ENCODE peak calls at places on chromosomes 12 and 14, in six cellular contexts. One of them, this sample, is unnamed.

GRCh38 chr14:101192661-101193000 is 289.1 kb upstream of the RTL1 start:
- DNase-seq in BE2C: no peak
- DNase-seq in coronary artery: no peak
- DNase-seq in astrocyte of the cerebellum: no peak
- DNase-seq in cardiac fibroblast: no peak
- DNase-seq in tibial artery: no peak
- DNase-seq in this sample: no peak

GRCh38 chr12:45407188-45407850 is 191.4 kb downstream of the ANO6 start:
- DNase-seq in BE2C: no peak
- DNase-seq in coronary artery: no peak
- DNase-seq in astrocyte of the cerebellum: no peak
- DNase-seq in cardiac fibroblast: peak
- DNase-seq in tibial artery: no peak
- DNase-seq in this sample: no peak

GRCh38 chr12:64389154-64389553 is 1.4 kb downstream of the C12orf56 start:
- DNase-seq in BE2C: no peak
- DNase-seq in coronary artery: no peak
- DNase-seq in astrocyte of the cerebellum: no peak
- DNase-seq in cardiac fibroblast: no peak
- DNase-seq in tibial artery: no peak
- DNase-seq in this sample: no peak

GRCh38 chr14:71321556-71322315 is 414.5 kb downstream of the PCNX1 start:
- DNase-seq in BE2C: no peak
- DNase-seq in coronary artery: no peak
- DNase-seq in astrocyte of the cerebellum: peak
- DNase-seq in cardiac fibroblast: peak
- DNase-seq in tibial artery: no peak
- DNase-seq in this sample: no peak

GRCh38 chr12:95443458-95443857 is 30.5 kb upstream of the METAP2 start:
- DNase-seq in BE2C: no peak
- DNase-seq in coronary artery: no peak
- DNase-seq in astrocyte of the cerebellum: no peak
- DNase-seq in cardiac fibroblast: no peak
- DNase-seq in tibial artery: no peak
- DNase-seq in this sample: no peak

GRCh38 chr12:46774011-46774633 is 51.7 kb downstream of the SLC38A4 start:
- DNase-seq in BE2C: no peak
- DNase-seq in coronary artery: no peak
- DNase-seq in astrocyte of the cerebellum: no peak
- DNase-seq in cardiac fibroblast: peak
- DNase-seq in tibial artery: no peak
- DNase-seq in this sample: no peak

GRCh38 chr14:99042376-99043257 is 229.4 kb downstream of the BCL11B start:
- DNase-seq in BE2C: no peak
- DNase-seq in coronary artery: peak
- DNase-seq in astrocyte of the cerebellum: no peak
- DNase-seq in cardiac fibroblast: no peak
- DNase-seq in tibial artery: no peak
- DNase-seq in this sample: no peak

GRCh38 chr14:98507269-98507668 is 764.7 kb downstream of the BCL11B start:
- DNase-seq in BE2C: no peak
- DNase-seq in coronary artery: no peak
- DNase-seq in astrocyte of the cerebellum: no peak
- DNase-seq in cardiac fibroblast: no peak
- DNase-seq in tibial artery: no peak
- DNase-seq in this sample: no peak

GRCh38 chr12:101207086-101207780 is 2.8 kb downstream of the SLC5A8 start:
- DNase-seq in BE2C: no peak
- DNase-seq in coronary artery: no peak
- DNase-seq in astrocyte of the cerebellum: no peak
- DNase-seq in cardiac fibroblast: no peak
- DNase-seq in tibial artery: no peak
- DNase-seq in this sample: no peak

GRCh38 chr12:51548241-51548640 is 42.8 kb upstream of the SCN8A start:
- DNase-seq in BE2C: no peak
- DNase-seq in coronary artery: no peak
- DNase-seq in astrocyte of the cerebellum: no peak
- DNase-seq in cardiac fibroblast: no peak
- DNase-seq in tibial artery: no peak
- DNase-seq in this sample: no peak

GRCh38 chr14:69612014-69612758 is 790 bp downstream of the SUSD6 start:
- DNase-seq in BE2C: peak
- DNase-seq in coronary artery: no peak
- DNase-seq in astrocyte of the cerebellum: no peak
- DNase-seq in cardiac fibroblast: peak
- DNase-seq in tibial artery: no peak
- DNase-seq in this sample: peak

GRCh38 chr12:69951108-69951507 is 126.1 kb downstream of the MYRFL start:
- DNase-seq in BE2C: no peak
- DNase-seq in coronary artery: no peak
- DNase-seq in astrocyte of the cerebellum: no peak
- DNase-seq in cardiac fibroblast: no peak
- DNase-seq in tibial artery: no peak
- DNase-seq in this sample: no peak

GRCh38 chr14:69226736-69227135 is 33.2 kb upstream of the GALNT16 start:
- DNase-seq in BE2C: no peak
- DNase-seq in coronary artery: no peak
- DNase-seq in astrocyte of the cerebellum: no peak
- DNase-seq in cardiac fibroblast: peak
- DNase-seq in tibial artery: no peak
- DNase-seq in this sample: no peak

GRCh38 chr12:67916266-67916970 is 72.8 kb upstream of the IFNG-AS1 start:
- DNase-seq in BE2C: no peak
- DNase-seq in coronary artery: no peak
- DNase-seq in astrocyte of the cerebellum: no peak
- DNase-seq in cardiac fibroblast: peak
- DNase-seq in tibial artery: no peak
- DNase-seq in this sample: no peak

GRCh38 chr12:81231574-81232368 is 153.9 kb downstream of the ACSS3 start:
- DNase-seq in BE2C: no peak
- DNase-seq in coronary artery: no peak
- DNase-seq in astrocyte of the cerebellum: no peak
- DNase-seq in cardiac fibroblast: no peak
- DNase-seq in tibial artery: no peak
- DNase-seq in this sample: no peak

GRCh38 chr14:23895480-23895879 is 58.1 kb upstream of the DHRS4 start:
- DNase-seq in BE2C: no peak
- DNase-seq in coronary artery: no peak
- DNase-seq in astrocyte of the cerebellum: no peak
- DNase-seq in cardiac fibroblast: peak
- DNase-seq in tibial artery: no peak
- DNase-seq in this sample: no peak

GRCh38 chr14:58280954-58281787 is 17.2 kb upstream of the ARID4A start:
- DNase-seq in BE2C: peak
- DNase-seq in coronary artery: no peak
- DNase-seq in astrocyte of the cerebellum: peak
- DNase-seq in cardiac fibroblast: peak
- DNase-seq in tibial artery: no peak
- DNase-seq in this sample: no peak

GRCh38 chr14:105255021-105255507 is 6.7 kb downstream of the BTBD6 start:
- DNase-seq in BE2C: no peak
- DNase-seq in coronary artery: no peak
- DNase-seq in astrocyte of the cerebellum: no peak
- DNase-seq in cardiac fibroblast: peak
- DNase-seq in tibial artery: peak
- DNase-seq in this sample: peak

GRCh38 chr12:96902076-96902475 is 5.0 kb upstream of the NEDD1 start:
- DNase-seq in BE2C: no peak
- DNase-seq in coronary artery: no peak
- DNase-seq in astrocyte of the cerebellum: no peak
- DNase-seq in cardiac fibroblast: peak
- DNase-seq in tibial artery: no peak
- DNase-seq in this sample: no peak

GRCh38 chr14:75182820-75183219 is 6.4 kb upstream of the TMED10 start:
- DNase-seq in BE2C: no peak
- DNase-seq in coronary artery: no peak
- DNase-seq in astrocyte of the cerebellum: no peak
- DNase-seq in cardiac fibroblast: peak
- DNase-seq in tibial artery: no peak
- DNase-seq in this sample: no peak

GRCh38 chr14:100417466-100417865 is 94.3 kb downstream of the SLC25A47 start:
- DNase-seq in BE2C: peak
- DNase-seq in coronary artery: no peak
- DNase-seq in astrocyte of the cerebellum: peak
- DNase-seq in cardiac fibroblast: peak
- DNase-seq in tibial artery: no peak
- DNase-seq in this sample: peak

GRCh38 chr12:102917026-102917787 is at the start of gene PAH:
- DNase-seq in BE2C: no peak
- DNase-seq in coronary artery: no peak
- DNase-seq in astrocyte of the cerebellum: no peak
- DNase-seq in cardiac fibroblast: no peak
- DNase-seq in tibial artery: no peak
- DNase-seq in this sample: no peak

DNA sequence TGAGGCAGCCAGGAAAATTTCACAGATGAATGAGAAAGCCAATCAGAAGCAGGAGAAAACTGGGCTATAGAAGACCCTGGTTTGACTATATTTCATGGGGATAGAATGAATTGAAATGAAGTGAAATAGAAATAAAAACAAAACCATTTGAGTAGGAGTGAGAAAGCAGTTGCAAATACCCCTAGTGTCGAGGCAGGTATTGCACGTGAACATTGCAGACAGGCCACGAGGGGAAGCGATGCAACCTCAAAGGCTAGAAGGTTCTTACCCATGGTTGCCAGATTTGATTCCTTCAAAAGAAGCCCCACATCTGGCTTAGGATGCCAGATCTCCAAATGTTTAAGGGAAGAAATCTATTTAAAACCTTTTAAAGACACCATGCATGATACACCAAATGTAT is 648.9 kb downstream of the VRK1 start:
- DNase-seq in BE2C: no peak
- DNase-seq in coronary artery: no peak
- DNase-seq in astrocyte of the cerebellum: no peak
- DNase-seq in cardiac fibroblast: no peak
- DNase-seq in tibial artery: no peak
- DNase-seq in this sample: no peak
- TF ChIP-seq CTCF in BE2C: no peak
- TF ChIP-seq CTCF in coronary artery: no peak
- TF ChIP-seq CTCF in astrocyte of the cerebellum: no peak
- TF ChIP-seq CTCF in cardiac fibroblast: no peak
- TF ChIP-seq CTCF in tibial artery: no peak
- TF ChIP-seq CTCF in this sample: no peak

GRCh38 chr12:14995583-14996425 is 23.0 kb downstream of the PDE6H start:
- DNase-seq in BE2C: no peak
- DNase-seq in coronary artery: no peak
- DNase-seq in astrocyte of the cerebellum: peak
- DNase-seq in cardiac fibroblast: peak
- DNase-seq in tibial artery: no peak
- DNase-seq in this sample: no peak

GRCh38 chr12:15000575-15000974 is 27.7 kb downstream of the PDE6H start:
- DNase-seq in BE2C: no peak
- DNase-seq in coronary artery: no peak
- DNase-seq in astrocyte of the cerebellum: no peak
- DNase-seq in cardiac fibroblast: no peak
- DNase-seq in tibial artery: no peak
- DNase-seq in this sample: no peak

GRCh38 chr12:14999421-15000047 is 26.7 kb downstream of the PDE6H start:
- DNase-seq in BE2C: no peak
- DNase-seq in coronary artery: no peak
- DNase-seq in astrocyte of the cerebellum: peak
- DNase-seq in cardiac fibroblast: peak
- DNase-seq in tibial artery: no peak
- DNase-seq in this sample: no peak

GRCh38 chr12:14998941-14999340 is 26.1 kb downstream of the PDE6H start:
- DNase-seq in BE2C: no peak
- DNase-seq in coronary artery: no peak
- DNase-seq in astrocyte of the cerebellum: no peak
- DNase-seq in cardiac fibroblast: no peak
- DNase-seq in tibial artery: no peak
- DNase-seq in this sample: no peak

DNA sequence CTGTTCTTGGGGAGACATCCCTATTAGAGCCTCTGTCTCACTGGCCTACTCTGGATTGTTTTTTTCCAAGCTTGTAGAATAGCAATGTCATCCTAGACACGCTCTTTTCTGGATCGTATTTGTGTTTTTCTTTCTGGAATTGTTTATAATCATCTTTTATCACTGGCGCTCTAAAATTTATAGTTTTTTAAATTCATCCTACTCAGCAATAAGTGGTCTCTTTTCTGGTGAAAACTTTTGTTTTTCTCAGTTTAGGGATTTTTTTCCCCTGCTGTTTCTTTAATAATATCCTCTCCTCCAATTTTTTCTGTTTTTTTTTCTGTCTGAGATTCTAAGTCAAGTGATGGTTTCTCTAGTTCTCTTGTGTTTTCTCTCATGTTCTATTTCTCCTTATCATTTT is 25.2 kb downstream of the PDE6H start:
- DNase-seq in BE2C: no peak
- DNase-seq in coronary artery: no peak
- DNase-seq in astrocyte of the cerebellum: no peak
- DNase-seq in cardiac fibroblast: no peak
- DNase-seq in tibial artery: no peak
- DNase-seq in this sample: no peak
- H3K4me3 ChIP-seq in BE2C: no peak
- H3K4me3 ChIP-seq in coronary artery: no peak
- H3K4me3 ChIP-seq in astrocyte of the cerebellum: no peak
- H3K4me3 ChIP-seq in cardiac fibroblast: no peak
- H3K4me3 ChIP-seq in tibial artery: no peak
- H3K4me3 ChIP-seq in this sample: no peak

GRCh38 chr12:4829793-4830162 is 79.9 kb upstream of the KCNA1 start:
- DNase-seq in BE2C: peak
- DNase-seq in coronary artery: no peak
- DNase-seq in astrocyte of the cerebellum: no peak
- DNase-seq in cardiac fibroblast: no peak
- DNase-seq in tibial artery: no peak
- DNase-seq in this sample: no peak
- TF ChIP-seq CTCF in BE2C: no peak
- TF ChIP-seq CTCF in coronary artery: no peak
- TF ChIP-seq CTCF in astrocyte of the cerebellum: no peak
- TF ChIP-seq CTCF in cardiac fibroblast: no peak
- TF ChIP-seq CTCF in tibial artery: no peak
- TF ChIP-seq CTCF in this sample: no peak

GRCh38 chr12:12577786-12578185 is 15.1 kb upstream of the DUSP16 start:
- DNase-seq in BE2C: no peak
- DNase-seq in coronary artery: no peak
- DNase-seq in astrocyte of the cerebellum: no peak
- DNase-seq in cardiac fibroblast: no peak
- DNase-seq in tibial artery: no peak
- DNase-seq in this sample: no peak

GRCh38 chr12:12585115-12585862 is 22.6 kb upstream of the DUSP16 start:
- DNase-seq in BE2C: no peak
- DNase-seq in coronary artery: no peak
- DNase-seq in astrocyte of the cerebellum: no peak
- DNase-seq in cardiac fibroblast: peak
- DNase-seq in tibial artery: no peak
- DNase-seq in this sample: no peak

GRCh38 chr12:12582895-12583303 is 20.2 kb upstream of the DUSP16 start:
- DNase-seq in BE2C: no peak
- DNase-seq in coronary artery: no peak
- DNase-seq in astrocyte of the cerebellum: no peak
- DNase-seq in cardiac fibroblast: peak
- DNase-seq in tibial artery: no peak
- DNase-seq in this sample: no peak

GRCh38 chr12:12583510-12583909 is 20.8 kb upstream of the DUSP16 start:
- DNase-seq in BE2C: no peak
- DNase-seq in coronary artery: no peak
- DNase-seq in astrocyte of the cerebellum: no peak
- DNase-seq in cardiac fibroblast: no peak
- DNase-seq in tibial artery: no peak
- DNase-seq in this sample: no peak

GRCh38 chr12:12582193-12582881 is 19.7 kb upstream of the DUSP16 start:
- DNase-seq in BE2C: no peak
- DNase-seq in coronary artery: no peak
- DNase-seq in astrocyte of the cerebellum: no peak
- DNase-seq in cardiac fibroblast: no peak
- DNase-seq in tibial artery: no peak
- DNase-seq in this sample: no peak
- H3K4me3 ChIP-seq in BE2C: no peak
- H3K4me3 ChIP-seq in coronary artery: no peak
- H3K4me3 ChIP-seq in astrocyte of the cerebellum: no peak
- H3K4me3 ChIP-seq in cardiac fibroblast: no peak
- H3K4me3 ChIP-seq in tibial artery: no peak
- H3K4me3 ChIP-seq in this sample: no peak